ENCODE peak calls at places on chromosomes 16 and 17, in nine cellular contexts. Z is Jurkat, Clone E6-1; K is fibroblast of pulmonary artery; G is HFF-Myc; E is AG09309; Y is GM03348; P is SK-MEL-5; H is NCI-H1417; B is activated naive CD8-positive, alpha-beta T cell treated with anti-CD3 and anti-CD28 coated beads for 36 hours. X is an unnamed sample.

GRCh38 chr17:74410001-74410443 is 21.9 kb upstream of the GPRC5C start:
- DNase-seq in Z (peak; percentile 4), K (no peak), G (no peak), E (no peak), Y (no peak), P (no peak), H (no peak), B (no peak), X (no peak)

GRCh38 chr16:72990003-72990521 is 57.9 kb downstream of the ZFHX3 start:
- DNase-seq in Z (no peak), K (peak; percentile 78), G (peak; percentile 43), E (peak; percentile 65), Y (peak; percentile 83), P (no peak), H (no peak), B (no peak), X (peak; percentile 69)

GRCh38 chr16:25063102-25063501 is 47.9 kb upstream of the ARHGAP17 start:
- DNase-seq in Z (no peak), K (no peak), G (no peak), E (no peak), Y (no peak), P (no peak), H (no peak), B (no peak), X (no peak)

GRCh38 chr17:2058521-2059124 is 3.7 kb downstream of the HIC1 start:
- DNase-seq in Z (no peak), K (peak; percentile 91), G (no peak), E (no peak), Y (no peak), P (no peak), H (no peak), B (peak; percentile 75), X (no peak)

GRCh38 chr16:71576971-71577370 is at the start of gene TAT:
- DNase-seq in Z (no peak), K (no peak), G (no peak), E (no peak), Y (no peak), P (no peak), H (no peak), B (no peak), X (no peak)

GRCh38 chr16:56600398-56600999 is 7.9 kb upstream of the MT2A start:
- DNase-seq in Z (no peak), K (peak; percentile 64), G (no peak), E (no peak), Y (peak; percentile 75), P (peak; percentile 79), H (peak; percentile 59), B (no peak), X (peak; percentile 43)

GRCh38 chr17:41251261-41251660 is 1.8 kb downstream of the KRTAP9-4 start:
- DNase-seq in Z (no peak), K (no peak), G (no peak), E (no peak), Y (no peak), P (no peak), H (no peak), B (no peak), X (no peak)

GRCh38 chr17:35896011-35896587 is 15.9 kb upstream of the CCL5 start:
- DNase-seq in Z (no peak), K (peak; percentile 56), G (no peak), E (no peak), Y (no peak), P (no peak), H (no peak), B (peak; percentile 55), X (no peak)

GRCh38 chr16:84144301-84144858 is 597 bp downstream of the HSDL1 start:
- DNase-seq in Z (no peak), K (peak; percentile 13), G (no peak), E (no peak), Y (peak; percentile 73), P (no peak), H (peak; percentile 66), B (peak; percentile 71), X (no peak)

X was measured in NCI-H226.